ENCODE peak calls at places on chromosomes 2 and 18, in five cellular contexts. Q, K, A, P and I are unnamed samples.

GRCh38 chr2:118134650-118135049 is 46.4 kb downstream of the INSIG2 start:
- DNase-seq in Q (no peak), K (no peak), A (no peak), P (no peak), I (no peak)

GRCh38 chr18:7164610-7165009 is 47.0 kb upstream of the LAMA1 start:
- DNase-seq in Q (no peak), K (no peak), A (no peak), P (no peak), I (no peak)

GRCh38 chr18:55343396-55344073 is 244.5 kb downstream of the TCF4 start:
- DNase-seq in Q (no peak), K (peak; percentile 41), A (no peak), P (peak; percentile 21), I (no peak)

GRCh38 chr18:36064027-36064808 is 3.1 kb downstream of the RPRD1A start:
- DNase-seq in Q (peak; percentile 61), K (no peak), A (no peak), P (no peak), I (no peak)

GRCh38 chr2:28583899-28584553 is 88.2 kb downstream of the PLB1 start:
- DNase-seq in Q (no peak), K (peak; percentile 91), A (no peak), P (peak; percentile 98), I (peak; percentile 56)

GRCh38 chr2:209422191-209422754 is 1.6 kb upstream of the MAP2 start:
- DNase-seq in Q (no peak), K (no peak), A (no peak), P (no peak), I (no peak)

GRCh38 chr2:28444951-28445350 is 50.9 kb upstream of the PLB1 start:
- DNase-seq in Q (no peak), K (no peak), A (no peak), P (no peak), I (no peak)

GRCh38 chr18:34330308-34330707 is 105.6 kb upstream of the NOL4 start:
- DNase-seq in Q (no peak), K (no peak), A (no peak), P (no peak), I (no peak)

GRCh38 chr2:75594599-75594998 is 33.9 kb upstream of the EVA1A start:
- DNase-seq in Q (no peak), K (no peak), A (no peak), P (peak; percentile 50), I (no peak)

GRCh38 chr2:231223458-231223970 is 25.1 kb downstream of the ARMC9 start:
- DNase-seq in Q (no peak), K (peak; percentile 8), A (no peak), P (peak; percentile 22), I (no peak)

DNA sequence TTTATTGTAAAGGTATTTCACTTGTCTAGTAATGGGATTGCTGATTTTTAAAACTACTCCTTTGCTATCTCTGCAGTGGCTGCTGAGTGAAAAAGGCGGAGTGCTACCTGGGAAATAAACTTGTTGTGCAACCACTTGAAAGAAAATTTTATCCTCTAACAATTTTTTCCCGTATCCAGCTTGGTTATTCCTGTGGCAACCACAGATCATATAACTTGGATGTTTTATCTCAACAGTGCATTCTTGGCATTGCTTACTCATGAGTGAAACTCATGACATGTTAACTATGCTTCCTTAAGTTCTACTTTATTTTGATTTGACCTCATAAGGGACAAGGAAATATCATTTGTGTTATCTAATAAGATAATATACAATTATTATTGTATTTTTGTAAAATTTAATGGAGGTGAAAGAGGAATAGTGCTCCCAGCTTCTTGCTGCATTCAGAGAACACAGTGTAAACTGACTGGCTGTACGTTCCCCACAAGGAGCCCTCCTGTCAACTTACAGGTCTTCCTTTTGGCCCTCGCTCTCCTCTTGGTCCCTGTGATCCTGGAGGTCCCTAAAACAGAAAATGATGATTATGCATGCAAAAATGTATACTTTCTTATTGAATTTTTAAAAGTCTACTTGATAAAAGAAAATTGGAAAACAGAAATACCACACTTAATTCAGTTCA is 82.7 kb downstream of the COL5A2 start:
- DNase-seq in Q (no peak), K (peak; percentile 35), A (no peak), P (peak; percentile 87), I (no peak)
- H3K4me1 ChIP-seq in Q (no peaks in the 10 kb centered on the region), K (no peaks in the 10 kb centered on the region), A (no peaks in the 10 kb centered on the region), P (peaks cover 43% of the 10 kb centered on the region), I (no peaks in the 10 kb centered on the region)

GRCh38 chr2:20071397-20072383 is 20.3 kb upstream of the LAPTM4A start:
- DNase-seq in Q (peak; percentile 80), K (peak; percentile 90), A (no peak), P (peak; percentile 87), I (no peak)
- H3K4me3 ChIP-seq in Q (no peak overlapping the region), K (no peak overlapping the region), A (no peak overlapping the region), P (peak overlapping the region; percentile 1), I (no peak overlapping the region)

GRCh38 chr2:151771599-151772358 is 37.5 kb upstream of the NEB start:
- DNase-seq in Q (no peak), K (no peak), A (no peak), P (no peak), I (peak; percentile 38)
- H3K4me1 ChIP-seq in Q (peaks cover under 1% of the 10 kb centered on the region), K (no peaks in the 10 kb centered on the region), A (peaks cover 6% of the 10 kb centered on the region), P (no peaks in the 10 kb centered on the region), I (peaks cover 3% of the 10 kb centered on the region)

GRCh38 chr2:159744363-159744762 is 32.1 kb downstream of the MARCHF7 start:
- DNase-seq in Q (no peak), K (no peak), A (no peak), P (peak; percentile 82), I (no peak)
- H3K4me3 ChIP-seq in Q (no peak overlapping the region), K (no peak overlapping the region), A (no peak overlapping the region), P (no peak overlapping the region), I (no peak overlapping the region)

GRCh38 chr2:164840458-164840929 is 1.1 kb downstream of the COBLL1 start:
- DNase-seq in Q (peak; percentile 72), K (peak; percentile 35), A (no peak), P (peak; percentile 8), I (peak; percentile 80)

GRCh38 chr2:164836907-164837306 is 4.7 kb downstream of the COBLL1 start:
- DNase-seq in Q (no peak), K (no peak), A (no peak), P (no peak), I (no peak)

GRCh38 chr2:164839914-164840457 is 1.6 kb downstream of the COBLL1 start:
- DNase-seq in Q (no peak), K (no peak), A (no peak), P (peak; percentile 27), I (no peak)

GRCh38 chr2:164835302-164835701 is 6.3 kb downstream of the COBLL1 start:
- DNase-seq in Q (no peak), K (no peak), A (no peak), P (no peak), I (no peak)

GRCh38 chr2:164837807-164838206 is 3.8 kb downstream of the COBLL1 start:
- DNase-seq in Q (no peak), K (no peak), A (no peak), P (no peak), I (no peak)
- H3K4me1 ChIP-seq in Q (no peaks in the 10 kb centered on the region), K (peaks cover 2% of the 10 kb centered on the region), A (no peaks in the 10 kb centered on the region), P (peaks cover 20% of the 10 kb centered on the region), I (peaks cover 1% of the 10 kb centered on the region)